ENCODE peak calls at places on chromosomes 13 and 19, in four cellular contexts. O is GM23248; T is naive thymus-derived CD4-positive, alpha-beta T cell; D is anterior cingulate cortex. N is an unnamed sample.

GRCh38 chr13:113584205-113584869 is at the start of gene TFDP1:
- DNase-seq in O (peak), T (peak), D (peak), N (peak)

GRCh38 chr19:43591904-43592772 is 3.8 kb downstream of the IRGQ start:
- DNase-seq in O (no peak), T (no peak), D (no peak), N (no peak)

GRCh38 chr19:2613507-2614295 is 88.8 kb downstream of the GNG7 start:
- DNase-seq in O (peak), T (peak), D (no peak), N (peak)

GRCh38 chr13:106178816-106179215 is 356.6 kb downstream of the EFNB2 start:
- DNase-seq in O (no peak), T (no peak), D (no peak), N (no peak)

GRCh38 chr19:51793994-51794393 is 963 bp upstream of the FPR3 start:
- DNase-seq in O (no peak), T (no peak), D (no peak), N (no peak)

GRCh38 chr13:29754486-29754806 is 96.0 kb downstream of the UBL3 start:
- DNase-seq in O (peak), T (no peak), D (no peak), N (no peak)

GRCh38 chr19:30512748-30513389 is 140.7 kb downstream of the ZNF536 start:
- DNase-seq in O (peak), T (no peak), D (no peak), N (no peak)

GRCh38 chr13:33352023-33352422 is 66.5 kb upstream of the STARD13 start:
- DNase-seq in O (no peak), T (no peak), D (no peak), N (no peak)

GRCh38 chr19:8530061-8530679 is 16.2 kb upstream of the ZNF414 start:
- DNase-seq in O (no peak), T (no peak), D (no peak), N (no peak)

GRCh38 chr19:13842294-13843103 is 34.4 kb upstream of the NANOS3 start:
- DNase-seq in O (peak), T (peak), D (no peak), N (peak)

GRCh38 chr19:22427587-22428298 is 5.6 kb upstream of the ZNF98 start:
- DNase-seq in O (no peak), T (no peak), D (no peak), N (no peak)